ENCODE peak calls at places on chromosomes 3 and 15, in eight cellular contexts. C is T1000, U is brain microvascular endothelial cell, O is left cardiac atrium, J is fibroblast of lung, R is T-helper 1 cell, B is skeletal muscle cell, Q is GDM1. K is an unnamed sample.

GRCh38 chr3:39154323-39155021 is 1.1 kb upstream of the CSRNP1 start:
- DNase-seq in C (no peak), U (no peak), O (peak; percentile 61), J (peak; percentile 33), R (no peak), B (no peak), Q (no peak), K (no peak)

GRCh38 chr15:71425388-71425787 is 310.1 kb downstream of the THSD4 start:
- DNase-seq in C (no peak), U (no peak), O (no peak), J (no peak), R (no peak), B (no peak), Q (no peak), K (no peak)

GRCh38 chr15:37792351-37792750 is 142.1 kb upstream of the TMCO5A start:
- DNase-seq in C (no peak), U (no peak), O (no peak), J (peak; percentile 80), R (no peak), B (no peak), Q (no peak), K (no peak)

GRCh38 chr3:188037116-188037718 is 116.7 kb upstream of the LPP start:
- DNase-seq in C (no peak), U (no peak), O (no peak), J (peak; percentile 48), R (no peak), B (no peak), Q (no peak), K (no peak)

GRCh38 chr3:12644297-12644937 is 19.5 kb downstream of the RAF1 start:
- DNase-seq in C (no peak), U (peak; percentile 52), O (no peak), J (peak; percentile 92), R (no peak), B (peak; percentile 41), Q (no peak), K (no peak)

GRCh38 chr3:65666426-65667091 is 372.2 kb downstream of the MAGI1 start:
- DNase-seq in C (no peak), U (no peak), O (no peak), J (peak; percentile 44), R (no peak), B (peak; percentile 30), Q (no peak), K (no peak)

GRCh38 chr15:69829974-69830373 is 267.7 kb downstream of the TLE3 start:
- DNase-seq in C (no peak), U (no peak), O (no peak), J (no peak), R (no peak), B (no peak), Q (no peak), K (no peak)

GRCh38 chr3:24963762-24964625 is 464.1 kb upstream of the RARB start:
- DNase-seq in C (no peak), U (peak; percentile 41), O (no peak), J (peak; percentile 29), R (no peak), B (no peak), Q (no peak), K (peak; percentile 1)

K was measured in NCI-H146.